ENCODE peak calls at places on chromosome 2, in five cellular contexts. One of them, this sample, is unnamed.

GRCh38 chr2:105563000-105563719 is 164.3 kb upstream of the FHL2 start:
- DNase-seq in stimulated activated CD4-positive, alpha-beta T cell treated with anti-CD3 and anti-CD28 coated beads, Interleukin-2, amount 100 ng/mL, for 48 hours: no peak
- DNase-seq in iris pigment epithelial cell: no peak
- DNase-seq in GM06990: no peak
- DNase-seq in K562: no peak
- DNase-seq in this sample: no peak

GRCh38 chr2:238949710-238950345 is 101.9 kb downstream of the TWIST2 start:
- DNase-seq in stimulated activated CD4-positive, alpha-beta T cell treated with anti-CD3 and anti-CD28 coated beads, Interleukin-2, amount 100 ng/mL, for 48 hours: no peak
- DNase-seq in iris pigment epithelial cell: no peak
- DNase-seq in GM06990: no peak
- DNase-seq in K562: no peak
- DNase-seq in this sample: no peak

GRCh38 chr2:240640939-240641338 is 15.7 kb downstream of the GPR35 start:
- DNase-seq in stimulated activated CD4-positive, alpha-beta T cell treated with anti-CD3 and anti-CD28 coated beads, Interleukin-2, amount 100 ng/mL, for 48 hours: no peak
- DNase-seq in iris pigment epithelial cell: peak; percentile 44
- DNase-seq in GM06990: no peak
- DNase-seq in K562: peak; percentile 16
- DNase-seq in this sample: no peak

GRCh38 chr2:8478133-8478793 is 203.6 kb upstream of the ID2 start:
- DNase-seq in stimulated activated CD4-positive, alpha-beta T cell treated with anti-CD3 and anti-CD28 coated beads, Interleukin-2, amount 100 ng/mL, for 48 hours: no peak
- DNase-seq in iris pigment epithelial cell: no peak
- DNase-seq in GM06990: no peak
- DNase-seq in K562: no peak
- DNase-seq in this sample: no peak

GRCh38 chr2:225233234-225233633 is 166.3 kb upstream of the NYAP2 start:
- DNase-seq in stimulated activated CD4-positive, alpha-beta T cell treated with anti-CD3 and anti-CD28 coated beads, Interleukin-2, amount 100 ng/mL, for 48 hours: no peak
- DNase-seq in iris pigment epithelial cell: peak; percentile 28
- DNase-seq in GM06990: no peak
- DNase-seq in K562: peak; percentile 8
- DNase-seq in this sample: no peak

GRCh38 chr2:64609229-64609994 is 44.3 kb downstream of the SERTAD2 start:
- DNase-seq in stimulated activated CD4-positive, alpha-beta T cell treated with anti-CD3 and anti-CD28 coated beads, Interleukin-2, amount 100 ng/mL, for 48 hours: peak; percentile 74
- DNase-seq in iris pigment epithelial cell: peak; percentile 53
- DNase-seq in GM06990: peak; percentile 82
- DNase-seq in K562: peak; percentile 82
- DNase-seq in this sample: no peak

GRCh38 chr2:9206991-9207640 is 504 bp downstream of the ASAP2 start:
- DNase-seq in stimulated activated CD4-positive, alpha-beta T cell treated with anti-CD3 and anti-CD28 coated beads, Interleukin-2, amount 100 ng/mL, for 48 hours: no peak
- DNase-seq in iris pigment epithelial cell: peak; percentile 37
- DNase-seq in GM06990: no peak
- DNase-seq in K562: peak; percentile 49
- DNase-seq in this sample: no peak

GRCh38 chr2:26587966-26588365 is 53.2 kb downstream of the CIB4 start:
- DNase-seq in stimulated activated CD4-positive, alpha-beta T cell treated with anti-CD3 and anti-CD28 coated beads, Interleukin-2, amount 100 ng/mL, for 48 hours: no peak
- DNase-seq in iris pigment epithelial cell: no peak
- DNase-seq in GM06990: no peak
- DNase-seq in K562: no peak
- DNase-seq in this sample: no peak

GRCh38 chr2:21067863-21068537 is 24.1 kb upstream of the APOB start:
- DNase-seq in stimulated activated CD4-positive, alpha-beta T cell treated with anti-CD3 and anti-CD28 coated beads, Interleukin-2, amount 100 ng/mL, for 48 hours: no peak
- DNase-seq in iris pigment epithelial cell: no peak
- DNase-seq in GM06990: no peak
- DNase-seq in K562: no peak
- DNase-seq in this sample: no peak

GRCh38 chr2:65420712-65421431 is 11.5 kb downstream of the SPRED2 start:
- DNase-seq in stimulated activated CD4-positive, alpha-beta T cell treated with anti-CD3 and anti-CD28 coated beads, Interleukin-2, amount 100 ng/mL, for 48 hours: no peak
- DNase-seq in iris pigment epithelial cell: peak; percentile 78
- DNase-seq in GM06990: peak; percentile 41
- DNase-seq in K562: peak; percentile 58
- DNase-seq in this sample: no peak